ENCODE peak calls at places on chromosomes 7 and 10, in six cellular contexts. J, I, A, G, E and Y are unnamed samples.

GRCh38 chr7:29269941-29270340 is 75.4 kb downstream of the CHN2 start:
- DNase-seq in I (no peak), A (no peak), G (no peak), J (no peak), E (no peak), Y (no peak)

GRCh38 chr10:130459851-130460490 is 323.8 kb downstream of the GLRX3 start:
- DNase-seq in G (no peak), A (no peak), I (peak; percentile 65), J (peak; percentile 43), E (peak; percentile 4), Y (no peak)

GRCh38 chr7:149872419-149873073 is 1.2 kb upstream of the ATP6V0E2 start:
- DNase-seq in I (peak; percentile 93), E (peak; percentile 63), A (peak; percentile 99), J (peak; percentile 96), G (peak; percentile 98), Y (peak; percentile 74)

GRCh38 chr7:146700015-146700560 is 583.5 kb downstream of the CNTNAP2 start:
- DNase-seq in I (no peak), E (no peak), G (no peak), A (no peak), J (no peak), Y (no peak)

GRCh38 chr7:128322040-128322643 is 21.6 kb downstream of the RBM28 start:
- DNase-seq in J (no peak), G (peak; percentile 73), E (no peak), A (no peak), I (no peak), Y (no peak)

GRCh38 chr10:70619271-70620019 is 16.9 kb upstream of the PRF1 start:
- DNase-seq in E (no peak), I (no peak), J (no peak), A (peak; percentile 45), G (peak; percentile 70), Y (peak; percentile 35)

GRCh38 chr7:56175086-56175760 is 59.0 kb upstream of the NUPR2 start:
- DNase-seq in G (peak; percentile 41), J (peak; percentile 68), I (no peak), E (peak; percentile 39), A (no peak), Y (no peak)

GRCh38 chr7:35707422-35707821 is 12.5 kb upstream of the HERPUD2 start:
- DNase-seq in J (no peak), E (no peak), A (no peak), G (no peak), I (no peak), Y (peak; percentile 7)

GRCh38 chr10:79243211-79244067 is 103.8 kb upstream of the PPIF start:
- DNase-seq in G (peak; percentile 97), J (peak; percentile 87), A (no peak), E (no peak), I (no peak), Y (no peak)

GRCh38 chr7:10022957-10023356 is 950.7 kb upstream of the PHF14 start:
- DNase-seq in G (no peak), E (peak; percentile 31), J (no peak), A (no peak), I (no peak), Y (peak; percentile 1)

GRCh38 chr10:130834573-130834972 is 476.9 kb downstream of the TCERG1L start:
- DNase-seq in E (no peak), A (no peak), G (no peak), I (no peak), J (no peak), Y (no peak)

GRCh38 chr7:80114159-80114558 is 20.5 kb upstream of the GNAI1 start:
- DNase-seq in E (no peak), A (no peak), I (no peak), G (no peak), J (no peak), Y (no peak)

GRCh38 chr7:132646064-132646463 is 69.8 kb upstream of the PLXNA4 start:
- DNase-seq in G (no peak), I (no peak), A (no peak), J (no peak), E (no peak), Y (no peak)

GRCh38 chr10:119663866-119664698 is 12.9 kb downstream of the BAG3 start:
- DNase-seq in E (no peak), A (no peak), G (peak; percentile 89), I (no peak), J (no peak), Y (no peak)

GRCh38 chr10:14391342-14391741 is 60.6 kb upstream of the FRMD4A start:
- DNase-seq in G (no peak), A (no peak), J (no peak), E (no peak), I (no peak), Y (no peak)

GRCh38 chr10:6052247-6053221 is 9.6 kb downstream of the IL2RA start:
- DNase-seq in E (no peak), G (no peak), I (peak; percentile 69), A (no peak), J (peak; percentile 58), Y (peak; percentile 35)

DNA sequence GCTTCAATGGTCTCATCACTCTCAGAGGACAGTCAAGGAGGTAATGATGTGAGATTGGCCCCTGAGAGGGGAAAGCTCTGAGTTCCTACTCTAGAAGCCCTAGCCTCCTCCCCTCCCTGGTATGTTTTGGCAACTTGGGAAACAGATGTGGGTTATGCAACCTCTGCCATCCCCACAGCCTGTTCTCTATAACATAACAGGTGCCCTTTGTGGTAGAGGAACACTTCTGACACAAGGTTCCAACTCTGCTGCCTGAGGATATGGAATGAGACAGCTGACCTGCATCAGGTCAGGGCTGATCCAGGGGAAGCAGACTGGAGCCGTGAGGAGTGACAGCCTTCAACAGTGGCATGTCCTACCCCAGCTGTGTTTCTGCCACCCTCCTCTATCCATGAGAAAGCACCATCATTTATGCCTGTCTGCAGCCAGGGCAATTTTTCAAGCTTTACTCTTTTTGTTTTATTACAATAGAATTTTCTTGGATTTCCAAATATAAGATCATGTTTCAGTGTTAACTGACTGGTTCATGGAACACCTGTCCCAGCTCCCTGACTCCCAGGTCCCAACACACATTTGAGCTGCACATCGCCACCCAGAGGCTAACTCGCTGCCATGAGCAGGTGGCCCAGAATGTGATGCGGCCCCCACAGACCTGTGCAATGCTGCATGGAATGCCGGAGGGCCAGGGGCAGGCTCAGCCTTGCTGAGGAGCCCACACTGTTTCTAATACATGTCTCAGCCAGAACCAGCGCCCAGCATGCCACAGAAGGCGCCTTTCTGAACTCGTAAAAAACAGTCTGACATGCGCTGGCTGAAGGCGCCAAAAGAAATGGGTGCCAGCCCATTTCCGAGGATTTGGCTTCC is 124.7 kb upstream of the CHST15 start:
- DNase-seq in I (no peak), A (no peak), E (no peak), J (no peak), G (peak; percentile 34), Y (no peak)
- H3K4me3 ChIP-seq in I (no peak overlapping the region), A (no peak overlapping the region), E (no peak overlapping the region), J (no peak overlapping the region), G (no peak overlapping the region), Y (no peak overlapping the region)

GRCh38 chr10:110005716-110006115 is 2.1 kb upstream of the ADD3 start:
- DNase-seq in E (peak; percentile 33), A (no peak), J (peak; percentile 70), G (peak; percentile 85), I (no peak), Y (peak; percentile 69)

GRCh38 chr10:110007701-110008517 is at the start of gene ADD3:
- DNase-seq in A (peak; percentile 74), G (peak; percentile 95), I (no peak), J (peak; percentile 98), E (peak; percentile 84), Y (peak; percentile 79)

GRCh38 chr10:110006358-110007170 is 1.2 kb upstream of the ADD3 start:
- DNase-seq in E (peak; percentile 31), A (peak; percentile 31), I (peak; percentile 89), G (peak; percentile 90), J (peak; percentile 84), Y (peak; percentile 97)

GRCh38 chr10:110008518-110009339 is 945 bp downstream of the ADD3 start:
- DNase-seq in A (peak; percentile 13), E (peak; percentile 71), I (peak; percentile 92), J (no peak), G (no peak), Y (no peak)

GRCh38 chr10:110007171-110007700 is 548 bp upstream of the ADD3 start:
- DNase-seq in A (peak; percentile 35), E (no peak), J (no peak), G (no peak), I (peak; percentile 93), Y (no peak)
- H3K4me1 ChIP-seq in A (peaks cover 24% of the 10 kb centered on the region), E (peaks cover 41% of the 10 kb centered on the region), J (no peaks in the 10 kb centered on the region), G (peaks cover 30% of the 10 kb centered on the region), I (peaks cover 66% of the 10 kb centered on the region), Y (peaks cover 33% of the 10 kb centered on the region)

GRCh38 chr10:69335613-69336012 is 57.3 kb downstream of the HK1 start:
- DNase-seq in A (no peak), I (no peak), E (no peak), G (peak; percentile 3), J (no peak), Y (no peak)

GRCh38 chr10:69333205-69333604 is 54.9 kb downstream of the HK1 start:
- DNase-seq in J (peak; percentile 78), G (peak; percentile 93), A (no peak), E (peak; percentile 52), I (no peak), Y (no peak)

GRCh38 chr10:69336952-69337311 is 58.6 kb downstream of the HK1 start:
- DNase-seq in G (peak; percentile 3), A (no peak), E (no peak), J (no peak), I (no peak), Y (no peak)

GRCh38 chr10:69334258-69335062 is 56.2 kb downstream of the HK1 start:
- DNase-seq in A (no peak), I (no peak), E (no peak), J (no peak), G (peak; percentile 43), Y (no peak)

GRCh38 chr10:69335063-69335587 is 56.8 kb downstream of the HK1 start:
- DNase-seq in E (no peak), G (peak; percentile 69), I (no peak), A (no peak), J (peak; percentile 70), Y (no peak)
- H3K4me3 ChIP-seq in E (no peak overlapping the region), G (no peak overlapping the region), I (peak overlapping the region; percentile 2), A (no peak overlapping the region), J (no peak overlapping the region), Y (no peak overlapping the region)

DNA sequence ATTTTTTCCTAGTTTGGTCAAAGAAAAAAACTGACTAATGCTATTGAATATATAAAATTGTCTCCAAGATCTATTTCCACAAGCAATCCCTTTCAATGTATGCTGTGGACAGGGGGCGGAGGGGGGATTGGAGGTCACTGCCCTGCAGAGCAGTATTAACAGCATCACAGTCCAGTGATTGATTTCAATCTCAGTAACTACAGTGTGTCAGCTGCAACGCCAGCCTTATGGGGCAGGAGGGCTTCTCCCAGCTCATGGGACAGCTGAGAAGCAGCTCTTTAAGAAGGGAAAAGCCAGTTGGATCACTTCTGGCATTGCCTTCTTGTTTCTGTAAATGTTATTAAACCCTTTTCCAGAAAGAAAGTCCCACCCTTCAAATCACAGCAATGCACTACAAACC is 65.0 kb downstream of the RAPGEF5 start:
- DNase-seq in J (no peak), E (no peak), A (no peak), G (no peak), I (no peak), Y (no peak)
- H3K4me1 ChIP-seq in J (no peaks in the 10 kb centered on the region), E (peaks cover 8% of the 10 kb centered on the region), A (no peaks in the 10 kb centered on the region), G (no peaks in the 10 kb centered on the region), I (no peaks in the 10 kb centered on the region), Y (no peaks in the 10 kb centered on the region)

DNA sequence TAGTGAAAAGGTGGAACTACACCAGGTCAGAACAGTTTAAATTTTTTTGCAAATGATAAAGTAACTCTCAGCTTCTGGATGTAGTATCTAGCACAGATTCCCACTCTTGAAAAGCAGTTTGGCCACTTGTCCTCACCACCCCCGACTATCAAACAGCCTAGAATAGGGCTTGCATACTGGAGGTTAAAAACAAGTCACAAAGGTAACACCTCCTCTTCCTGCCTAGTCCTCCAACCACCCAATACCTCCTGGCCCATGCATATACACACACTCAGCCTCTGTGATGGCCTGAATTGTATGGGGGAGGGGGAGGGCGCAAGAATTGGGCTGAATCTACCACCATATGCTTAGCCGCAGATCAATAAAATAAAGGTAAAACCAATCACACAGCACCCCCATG is 5.7 kb downstream of the SKAP2 start:
- DNase-seq in E (no peak), I (no peak), G (no peak), A (no peak), J (no peak), Y (no peak)
- H3K4me3 ChIP-seq in E (no peak overlapping the region), I (no peak overlapping the region), G (no peak overlapping the region), A (no peak overlapping the region), J (no peak overlapping the region), Y (no peak overlapping the region)